ENCODE peak calls at places on chromosome 15, in five cellular contexts. One of them, this sample, is unnamed.

GRCh38 chr15:88911766-88912118 is 1.4 kb downstream of the MFGE8 start:
- DNase-seq in HCT116: no peak
- DNase-seq in HepG2: no peak
- DNase-seq in K562: peak
- DNase-seq in GM12878: no peak
- DNase-seq in this sample: no peak

GRCh38 chr15:51688863-51689262 is 7.6 kb downstream of the SCG3 start:
- DNase-seq in HCT116: no peak
- DNase-seq in HepG2: no peak
- DNase-seq in K562: no peak
- DNase-seq in GM12878: no peak
- DNase-seq in this sample: no peak

GRCh38 chr15:80736571-80736970 is 41.5 kb downstream of the ABHD17C start:
- DNase-seq in HCT116: no peak
- DNase-seq in HepG2: no peak
- DNase-seq in K562: no peak
- DNase-seq in GM12878: no peak
- DNase-seq in this sample: no peak

GRCh38 chr15:76460347-76460746 is 123.8 kb downstream of the ISL2 start:
- DNase-seq in HCT116: no peak
- DNase-seq in HepG2: no peak
- DNase-seq in K562: no peak
- DNase-seq in GM12878: no peak
- DNase-seq in this sample: no peak

GRCh38 chr15:39564972-39565665 is 15.8 kb upstream of the THBS1 start:
- DNase-seq in HCT116: no peak
- DNase-seq in HepG2: no peak
- DNase-seq in K562: no peak
- DNase-seq in GM12878: no peak
- DNase-seq in this sample: no peak

GRCh38 chr15:62873203-62873602 is 169.3 kb upstream of the TPM1 start:
- DNase-seq in HCT116: no peak
- DNase-seq in HepG2: no peak
- DNase-seq in K562: no peak
- DNase-seq in GM12878: no peak
- DNase-seq in this sample: peak

GRCh38 chr15:65110676-65111292 is 4.2 kb downstream of the UBAP1L start:
- DNase-seq in HCT116: no peak
- DNase-seq in HepG2: no peak
- DNase-seq in K562: peak
- DNase-seq in GM12878: no peak
- DNase-seq in this sample: no peak

GRCh38 chr15:92608866-92609700 is 46.5 kb downstream of the FAM174B start:
- DNase-seq in HCT116: no peak
- DNase-seq in HepG2: no peak
- DNase-seq in K562: no peak
- DNase-seq in GM12878: no peak
- DNase-seq in this sample: no peak

GRCh38 chr15:41870689-41871081 is 23.2 kb downstream of the SPTBN5 start:
- DNase-seq in HCT116: no peak
- DNase-seq in HepG2: no peak
- DNase-seq in K562: no peak
- DNase-seq in GM12878: no peak
- DNase-seq in this sample: no peak

GRCh38 chr15:70140543-70141375 is 43.0 kb upstream of the TLE3 start:
- DNase-seq in HCT116: no peak
- DNase-seq in HepG2: peak
- DNase-seq in K562: no peak
- DNase-seq in GM12878: no peak
- DNase-seq in this sample: peak

GRCh38 chr15:52020253-52021085 is 1.4 kb downstream of the MAPK6 start:
- DNase-seq in HCT116: no peak
- DNase-seq in HepG2: no peak
- DNase-seq in K562: no peak
- DNase-seq in GM12878: no peak
- DNase-seq in this sample: no peak

GRCh38 chr15:77028451-77029165 is 33.7 kb downstream of the PSTPIP1 start:
- DNase-seq in HCT116: no peak
- DNase-seq in HepG2: no peak
- DNase-seq in K562: no peak
- DNase-seq in GM12878: no peak
- DNase-seq in this sample: no peak

GRCh38 chr15:100060276-100060926 is 281.4 kb downstream of the ADAMTS17 start:
- DNase-seq in HCT116: no peak
- DNase-seq in HepG2: no peak
- DNase-seq in K562: no peak
- DNase-seq in GM12878: no peak
- DNase-seq in this sample: no peak

GRCh38 chr15:77503764-77504163 is 83.1 kb downstream of the HMG20A start:
- DNase-seq in HCT116: no peak
- DNase-seq in HepG2: no peak
- DNase-seq in K562: no peak
- DNase-seq in GM12878: no peak
- DNase-seq in this sample: no peak

GRCh38 chr15:55937040-55937439 is 56.4 kb downstream of the NEDD4 start:
- DNase-seq in HCT116: no peak
- DNase-seq in HepG2: no peak
- DNase-seq in K562: no peak
- DNase-seq in GM12878: no peak
- DNase-seq in this sample: no peak

GRCh38 chr15:89122532-89123525 is 34.6 kb downstream of the ABHD2 start:
- DNase-seq in HCT116: no peak
- DNase-seq in HepG2: no peak
- DNase-seq in K562: no peak
- DNase-seq in GM12878: no peak
- DNase-seq in this sample: no peak

GRCh38 chr15:35173444-35174118 is 88.5 kb upstream of the NANOGP8 start:
- DNase-seq in HCT116: no peak
- DNase-seq in HepG2: peak
- DNase-seq in K562: peak
- DNase-seq in GM12878: no peak
- DNase-seq in this sample: no peak

GRCh38 chr15:90482124-90483011 is 47.4 kb upstream of the CRTC3 start:
- DNase-seq in HCT116: peak
- DNase-seq in HepG2: peak
- DNase-seq in K562: peak
- DNase-seq in GM12878: no peak
- DNase-seq in this sample: peak

GRCh38 chr15:44427756-44428724 is 611 bp downstream of the CTDSPL2 start:
- DNase-seq in HCT116: peak
- DNase-seq in HepG2: peak
- DNase-seq in K562: peak
- DNase-seq in GM12878: no peak
- DNase-seq in this sample: peak

GRCh38 chr15:89051875-89052274 is 36.4 kb upstream of the ABHD2 start:
- DNase-seq in HCT116: no peak
- DNase-seq in HepG2: peak
- DNase-seq in K562: no peak
- DNase-seq in GM12878: no peak
- DNase-seq in this sample: no peak

GRCh38 chr15:36905908-36906307 is 194.4 kb downstream of the MEIS2 start:
- DNase-seq in HCT116: no peak
- DNase-seq in HepG2: no peak
- DNase-seq in K562: no peak
- DNase-seq in GM12878: no peak
- DNase-seq in this sample: no peak

GRCh38 chr15:63912061-63912615 is 78.4 kb upstream of the HERC1 start:
- DNase-seq in HCT116: no peak
- DNase-seq in HepG2: no peak
- DNase-seq in K562: no peak
- DNase-seq in GM12878: no peak
- DNase-seq in this sample: no peak

GRCh38 chr15:63908281-63908680 is 74.5 kb upstream of the HERC1 start:
- DNase-seq in HCT116: no peak
- DNase-seq in HepG2: no peak
- DNase-seq in K562: no peak
- DNase-seq in GM12878: no peak
- DNase-seq in this sample: no peak

GRCh38 chr15:63911160-63911559 is 77.4 kb upstream of the HERC1 start:
- DNase-seq in HCT116: no peak
- DNase-seq in HepG2: no peak
- DNase-seq in K562: no peak
- DNase-seq in GM12878: no peak
- DNase-seq in this sample: no peak

GRCh38 chr15:63908986-63909385 is 75.2 kb upstream of the HERC1 start:
- DNase-seq in HCT116: no peak
- DNase-seq in HepG2: no peak
- DNase-seq in K562: no peak
- DNase-seq in GM12878: no peak
- DNase-seq in this sample: no peak

DNA sequence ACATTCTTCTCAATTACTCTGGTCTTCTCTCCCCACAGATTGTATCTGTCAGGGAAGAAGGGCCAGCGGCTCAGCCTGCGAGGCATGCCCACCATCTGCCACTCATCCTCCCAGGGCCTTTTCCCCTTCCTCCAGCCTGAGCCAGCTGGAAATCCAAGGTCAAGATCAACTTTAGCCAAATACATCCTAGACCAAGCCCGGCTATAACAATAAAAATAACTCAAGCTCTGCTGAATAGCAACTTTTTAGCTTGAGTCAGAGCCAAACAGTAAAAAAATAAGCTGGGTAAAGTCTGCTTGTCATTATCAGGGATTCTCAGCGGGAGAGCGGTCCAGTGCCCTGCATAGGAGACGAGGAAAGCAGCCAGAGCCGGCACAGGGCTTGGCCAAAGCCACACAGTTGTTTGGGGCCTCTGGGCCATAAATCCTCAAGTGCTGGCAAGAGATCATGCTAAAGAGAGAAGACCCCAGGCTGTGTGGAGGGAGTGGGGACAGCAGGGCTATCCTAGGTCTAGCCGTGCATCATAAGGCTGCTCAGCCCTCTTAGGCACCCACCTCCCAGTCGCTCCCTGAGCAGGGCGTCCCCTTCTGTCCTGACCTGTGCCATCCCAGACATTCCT is 76.2 kb upstream of the HERC1 start:
- DNase-seq in HCT116: no peak
- DNase-seq in HepG2: no peak
- DNase-seq in K562: no peak
- DNase-seq in GM12878: no peak
- DNase-seq in this sample: no peak
- TF ChIP-seq SRF in HCT116: no peak
- TF ChIP-seq SRF in HepG2: no peak
- TF ChIP-seq SRF in K562: no peak
- TF ChIP-seq SRF in GM12878: no peak
- TF ChIP-seq SRF in this sample: no peak

DNA sequence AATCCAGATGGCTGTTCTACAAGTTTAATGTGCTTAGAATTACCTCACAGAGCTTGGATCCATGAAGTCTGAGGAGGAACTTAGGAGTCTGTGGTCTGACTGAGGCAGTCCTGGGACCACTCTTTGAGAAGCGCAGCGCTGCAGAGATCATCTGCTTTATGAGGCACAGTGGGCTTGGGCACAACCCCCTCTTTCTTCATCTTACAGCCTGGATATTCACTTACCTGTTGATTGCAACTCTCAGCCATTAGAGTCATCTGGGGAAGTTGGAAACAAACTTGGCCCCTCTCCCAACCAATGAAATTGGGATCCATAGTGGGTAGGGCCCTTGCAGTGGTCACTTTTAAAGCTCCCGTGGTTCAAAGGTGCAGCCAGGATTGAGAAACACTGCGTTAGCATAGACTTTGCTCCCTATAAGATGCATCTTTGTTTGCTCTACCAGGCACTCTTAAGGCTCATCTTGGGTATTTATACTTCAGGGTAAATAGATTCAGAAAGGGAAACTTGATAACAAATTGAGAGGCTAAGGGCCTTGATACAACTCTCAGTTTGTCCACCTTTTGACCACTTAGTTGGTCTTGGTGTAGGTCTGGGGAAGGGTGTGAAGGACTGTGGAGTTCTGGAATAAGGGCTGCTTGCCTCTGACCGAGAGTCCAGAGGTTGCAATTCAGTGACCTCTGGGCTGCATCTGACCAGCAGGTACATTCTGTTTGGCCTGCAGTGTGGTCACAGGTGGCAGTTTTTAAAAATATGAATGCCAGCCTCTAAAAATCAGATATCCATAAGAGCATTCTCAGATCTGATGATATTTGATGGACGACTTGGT is 22.8 kb downstream of the FEM1B start:
- DNase-seq in HCT116: no peak
- DNase-seq in HepG2: peak
- DNase-seq in K562: no peak
- DNase-seq in GM12878: no peak
- DNase-seq in this sample: peak
- TF ChIP-seq YY1 in HCT116: no peak
- TF ChIP-seq YY1 in HepG2: no peak
- TF ChIP-seq YY1 in K562: no peak
- TF ChIP-seq YY1 in GM12878: no peak
- TF ChIP-seq YY1 in this sample: no peak

DNA sequence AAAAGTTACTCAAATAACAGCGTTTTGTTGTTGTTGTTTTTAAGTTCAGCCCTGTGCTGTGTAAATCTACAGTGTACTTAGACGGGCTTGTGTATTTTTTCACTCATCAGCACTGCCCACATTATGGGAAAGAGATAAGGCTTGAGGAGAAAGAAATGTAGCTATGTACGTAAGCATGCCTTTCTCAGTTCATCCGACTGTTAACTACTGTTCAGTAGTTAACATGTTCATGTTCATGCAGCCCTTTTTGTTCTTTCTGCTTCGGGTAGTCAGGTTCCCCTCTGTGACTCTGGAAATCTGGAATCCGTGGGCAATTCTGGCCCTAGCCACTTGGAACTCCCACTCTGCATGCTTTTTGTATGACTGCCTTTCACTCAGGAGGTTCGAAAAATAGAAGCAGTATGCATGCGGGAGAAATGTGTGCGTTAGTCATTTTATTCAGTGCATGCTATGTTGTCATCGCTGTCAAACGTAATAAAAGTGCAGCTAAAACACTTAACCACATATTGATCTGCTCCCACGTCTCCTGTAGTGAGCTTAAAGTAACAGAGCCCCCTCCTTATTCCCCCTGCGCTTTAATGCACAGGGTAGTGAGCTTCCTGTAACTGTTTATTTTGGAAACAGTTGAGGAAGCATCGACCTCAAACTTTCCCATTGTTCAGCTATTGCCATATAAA is 283.1 kb upstream of the NR2F2 start:
- DNase-seq in HCT116: no peak
- DNase-seq in HepG2: no peak
- DNase-seq in K562: no peak
- DNase-seq in GM12878: no peak
- DNase-seq in this sample: no peak
- TF ChIP-seq SRF in HCT116: no peak
- TF ChIP-seq SRF in HepG2: no peak
- TF ChIP-seq SRF in K562: no peak
- TF ChIP-seq SRF in GM12878: no peak
- TF ChIP-seq SRF in this sample: no peak

GRCh38 chr15:74212494-74212893 is 9.9 kb upstream of the STRA6 start:
- DNase-seq in HCT116: no peak
- DNase-seq in HepG2: no peak
- DNase-seq in K562: no peak
- DNase-seq in GM12878: peak
- DNase-seq in this sample: no peak

GRCh38 chr15:74215958-74216357 is 13.4 kb upstream of the STRA6 start:
- DNase-seq in HCT116: no peak
- DNase-seq in HepG2: no peak
- DNase-seq in K562: no peak
- DNase-seq in GM12878: no peak
- DNase-seq in this sample: no peak

GRCh38 chr15:74211656-74212055 is 9.1 kb upstream of the STRA6 start:
- DNase-seq in HCT116: no peak
- DNase-seq in HepG2: no peak
- DNase-seq in K562: no peak
- DNase-seq in GM12878: no peak
- DNase-seq in this sample: no peak

GRCh38 chr15:74214324-74215021 is 11.9 kb upstream of the STRA6 start:
- DNase-seq in HCT116: no peak
- DNase-seq in HepG2: no peak
- DNase-seq in K562: no peak
- DNase-seq in GM12878: no peak
- DNase-seq in this sample: no peak

GRCh38 chr15:74213858-74214284 is 11.3 kb upstream of the STRA6 start:
- DNase-seq in HCT116: no peak
- DNase-seq in HepG2: no peak
- DNase-seq in K562: peak
- DNase-seq in GM12878: no peak
- DNase-seq in this sample: no peak
- TF ChIP-seq YY1 in HCT116: no peak
- TF ChIP-seq YY1 in HepG2: no peak
- TF ChIP-seq YY1 in K562: no peak
- TF ChIP-seq YY1 in GM12878: no peak
- TF ChIP-seq YY1 in this sample: peak

This sample was measured in H1.